ENCODE peak calls at places on chromosomes 4 and X, in nine cellular contexts. One of them, this sample, is unnamed.
A peak's percentile ranks its signal among the peaks of the same experiment; 100 is the strongest.

GRCh38 chrX:35380808-35381700 is 417.1 kb upstream of the MAGEB16 start:
- DNase-seq in suprapubic skin: no peak
- DNase-seq in HepG2: peak; percentile 0
- DNase-seq in transverse colon: no peak
- DNase-seq in sigmoid colon: no peak
- DNase-seq in GM12878: peak; percentile 23
- DNase-seq in stomach: no peak
- DNase-seq in K562: no peak
- DNase-seq in SK-N-SH: peak; percentile 16
- DNase-seq in this sample: no peak

GRCh38 chr4:165079476-165079875 is 25.8 kb downstream of the TRIM75 start:
- DNase-seq in K562: no peak
- DNase-seq in HepG2: no peak
- DNase-seq in GM12878: no peak
- DNase-seq in stomach: no peak
- DNase-seq in SK-N-SH: no peak
- DNase-seq in suprapubic skin: no peak
- DNase-seq in sigmoid colon: no peak
- DNase-seq in transverse colon: peak; percentile 74
- DNase-seq in this sample: peak; percentile 37

GRCh38 chrX:114999906-115000305 is 17.5 kb downstream of the IL13RA2 start:
- DNase-seq in K562: no peak
- DNase-seq in transverse colon: no peak
- DNase-seq in suprapubic skin: no peak
- DNase-seq in SK-N-SH: no peak
- DNase-seq in sigmoid colon: no peak
- DNase-seq in stomach: no peak
- DNase-seq in GM12878: no peak
- DNase-seq in HepG2: no peak
- DNase-seq in this sample: no peak

GRCh38 chrX:57772637-57773036 is 92.6 kb upstream of the NLRP2B start:
- DNase-seq in sigmoid colon: no peak
- DNase-seq in K562: no peak
- DNase-seq in HepG2: no peak
- DNase-seq in GM12878: no peak
- DNase-seq in SK-N-SH: no peak
- DNase-seq in suprapubic skin: no peak
- DNase-seq in stomach: no peak
- DNase-seq in transverse colon: no peak
- DNase-seq in this sample: no peak

GRCh38 chr4:173227753-173228152 is 59.1 kb downstream of the GALNT7 start:
- DNase-seq in SK-N-SH: no peak
- DNase-seq in suprapubic skin: no peak
- DNase-seq in stomach: no peak
- DNase-seq in HepG2: no peak
- DNase-seq in GM12878: no peak
- DNase-seq in sigmoid colon: no peak
- DNase-seq in transverse colon: no peak
- DNase-seq in K562: no peak
- DNase-seq in this sample: no peak

GRCh38 chrX:39011454-39012204 is 210.4 kb downstream of the MID1IP1 start:
- DNase-seq in suprapubic skin: no peak
- DNase-seq in GM12878: no peak
- DNase-seq in K562: no peak
- DNase-seq in HepG2: no peak
- DNase-seq in transverse colon: peak; percentile 61
- DNase-seq in SK-N-SH: no peak
- DNase-seq in sigmoid colon: no peak
- DNase-seq in stomach: peak; percentile 57
- DNase-seq in this sample: no peak

GRCh38 chr4:81412941-81413488 is 58.7 kb downstream of the RASGEF1B start:
- DNase-seq in transverse colon: no peak
- DNase-seq in HepG2: no peak
- DNase-seq in SK-N-SH: no peak
- DNase-seq in stomach: no peak
- DNase-seq in suprapubic skin: no peak
- DNase-seq in GM12878: no peak
- DNase-seq in K562: no peak
- DNase-seq in sigmoid colon: no peak
- DNase-seq in this sample: no peak

GRCh38 chr4:126458993-126459392 is 1144.2 kb downstream of the FAT4 start:
- DNase-seq in suprapubic skin: no peak
- DNase-seq in GM12878: no peak
- DNase-seq in transverse colon: no peak
- DNase-seq in stomach: no peak
- DNase-seq in SK-N-SH: peak; percentile 33
- DNase-seq in K562: no peak
- DNase-seq in sigmoid colon: no peak
- DNase-seq in HepG2: no peak
- DNase-seq in this sample: no peak

GRCh38 chr4:10461091-10461849 is 4.0 kb upstream of the ZNF518B start:
- DNase-seq in SK-N-SH: peak; percentile 92
- DNase-seq in GM12878: peak; percentile 31
- DNase-seq in transverse colon: peak; percentile 57
- DNase-seq in stomach: peak; percentile 62
- DNase-seq in HepG2: no peak
- DNase-seq in suprapubic skin: no peak
- DNase-seq in sigmoid colon: no peak
- DNase-seq in K562: peak; percentile 83
- DNase-seq in this sample: no peak

GRCh38 chr4:86633854-86634253 is 39.7 kb downstream of the PTPN13 start:
- DNase-seq in sigmoid colon: no peak
- DNase-seq in stomach: no peak
- DNase-seq in K562: no peak
- DNase-seq in suprapubic skin: no peak
- DNase-seq in SK-N-SH: no peak
- DNase-seq in GM12878: no peak
- DNase-seq in HepG2: no peak
- DNase-seq in transverse colon: no peak
- DNase-seq in this sample: no peak

GRCh38 chr4:5804656-5805055 is 88.2 kb downstream of the CRMP1 start:
- DNase-seq in GM12878: no peak
- DNase-seq in stomach: no peak
- DNase-seq in sigmoid colon: no peak
- DNase-seq in SK-N-SH: no peak
- DNase-seq in HepG2: no peak
- DNase-seq in suprapubic skin: peak; percentile 33
- DNase-seq in K562: peak; percentile 41
- DNase-seq in transverse colon: no peak
- DNase-seq in this sample: no peak

GRCh38 chr4:152996101-152996500 is 60.0 kb downstream of the FHDC1 start:
- DNase-seq in sigmoid colon: no peak
- DNase-seq in stomach: peak; percentile 50
- DNase-seq in HepG2: no peak
- DNase-seq in suprapubic skin: no peak
- DNase-seq in K562: no peak
- DNase-seq in GM12878: no peak
- DNase-seq in SK-N-SH: no peak
- DNase-seq in transverse colon: no peak
- DNase-seq in this sample: no peak

GRCh38 chr4:110492522-110492921 is 16.6 kb downstream of the ENPEP start:
- DNase-seq in suprapubic skin: no peak
- DNase-seq in HepG2: no peak
- DNase-seq in transverse colon: no peak
- DNase-seq in sigmoid colon: no peak
- DNase-seq in SK-N-SH: no peak
- DNase-seq in K562: no peak
- DNase-seq in GM12878: no peak
- DNase-seq in stomach: no peak
- DNase-seq in this sample: no peak

GRCh38 chrX:18574591-18574990 is 97.3 kb downstream of the RS1 start:
- DNase-seq in suprapubic skin: no peak
- DNase-seq in K562: no peak
- DNase-seq in SK-N-SH: no peak
- DNase-seq in transverse colon: no peak
- DNase-seq in sigmoid colon: peak; percentile 63
- DNase-seq in HepG2: no peak
- DNase-seq in GM12878: no peak
- DNase-seq in stomach: no peak
- DNase-seq in this sample: no peak

GRCh38 chr4:27728892-27729291 is 868.3 kb downstream of the STIM2 start:
- DNase-seq in transverse colon: no peak
- DNase-seq in HepG2: no peak
- DNase-seq in SK-N-SH: no peak
- DNase-seq in suprapubic skin: no peak
- DNase-seq in K562: no peak
- DNase-seq in stomach: no peak
- DNase-seq in sigmoid colon: no peak
- DNase-seq in GM12878: no peak
- DNase-seq in this sample: no peak

GRCh38 chr4:107366900-107367299 is 330.8 kb upstream of the DKK2 start:
- DNase-seq in SK-N-SH: no peak
- DNase-seq in sigmoid colon: no peak
- DNase-seq in HepG2: no peak
- DNase-seq in stomach: no peak
- DNase-seq in suprapubic skin: no peak
- DNase-seq in K562: no peak
- DNase-seq in transverse colon: no peak
- DNase-seq in GM12878: no peak
- DNase-seq in this sample: no peak

GRCh38 chr4:169070071-169070894 is 60.2 kb upstream of the CBR4 start:
- DNase-seq in HepG2: peak; percentile 35
- DNase-seq in sigmoid colon: no peak
- DNase-seq in stomach: peak; percentile 72
- DNase-seq in K562: no peak
- DNase-seq in suprapubic skin: no peak
- DNase-seq in GM12878: no peak
- DNase-seq in transverse colon: peak; percentile 73
- DNase-seq in SK-N-SH: no peak
- DNase-seq in this sample: no peak

GRCh38 chr4:89397464-89397863 is 89.9 kb upstream of the GPRIN3 start:
- DNase-seq in K562: no peak
- DNase-seq in SK-N-SH: no peak
- DNase-seq in GM12878: no peak
- DNase-seq in HepG2: no peak
- DNase-seq in sigmoid colon: no peak
- DNase-seq in transverse colon: no peak
- DNase-seq in suprapubic skin: no peak
- DNase-seq in stomach: no peak
- DNase-seq in this sample: no peak

GRCh38 chrX:372856-373640 is 13.7 kb downstream of the PPP2R3B start:
- DNase-seq in GM12878: no peak
- DNase-seq in suprapubic skin: no peak
- DNase-seq in stomach: no peak
- DNase-seq in HepG2: no peak
- DNase-seq in K562: no peak
- DNase-seq in sigmoid colon: no peak
- DNase-seq in transverse colon: no peak
- DNase-seq in SK-N-SH: no peak
- DNase-seq in this sample: no peak

GRCh38 chrX:13937370-13938052 is 92.2 kb downstream of the GEMIN8 start:
- DNase-seq in HepG2: no peak
- DNase-seq in stomach: no peak
- DNase-seq in GM12878: no peak
- DNase-seq in transverse colon: no peak
- DNase-seq in SK-N-SH: peak; percentile 44
- DNase-seq in sigmoid colon: no peak
- DNase-seq in K562: no peak
- DNase-seq in suprapubic skin: no peak
- DNase-seq in this sample: no peak

GRCh38 chr4:169446824-169447223 is 165.6 kb downstream of the NEK1 start:
- DNase-seq in sigmoid colon: no peak
- DNase-seq in SK-N-SH: no peak
- DNase-seq in K562: no peak
- DNase-seq in stomach: no peak
- DNase-seq in suprapubic skin: no peak
- DNase-seq in transverse colon: no peak
- DNase-seq in HepG2: no peak
- DNase-seq in GM12878: no peak
- DNase-seq in this sample: no peak

GRCh38 chrX:97622111-97622510 is 738.4 kb downstream of the RPA4 start:
- DNase-seq in K562: no peak
- DNase-seq in GM12878: no peak
- DNase-seq in SK-N-SH: no peak
- DNase-seq in HepG2: no peak
- DNase-seq in stomach: no peak
- DNase-seq in transverse colon: no peak
- DNase-seq in sigmoid colon: no peak
- DNase-seq in suprapubic skin: no peak
- DNase-seq in this sample: no peak

GRCh38 chrX:97616883-97617510 is 733.3 kb downstream of the RPA4 start:
- DNase-seq in stomach: no peak
- DNase-seq in transverse colon: no peak
- DNase-seq in K562: no peak
- DNase-seq in sigmoid colon: no peak
- DNase-seq in GM12878: peak; percentile 26
- DNase-seq in SK-N-SH: no peak
- DNase-seq in suprapubic skin: no peak
- DNase-seq in HepG2: peak; percentile 3
- DNase-seq in this sample: no peak
- TF ChIP-seq POLR2AphosphoS5 in stomach: no peak
- TF ChIP-seq POLR2AphosphoS5 in transverse colon: no peak
- TF ChIP-seq POLR2AphosphoS5 in K562: no peak
- TF ChIP-seq POLR2AphosphoS5 in sigmoid colon: no peak
- TF ChIP-seq POLR2AphosphoS5 in GM12878: no peak
- TF ChIP-seq POLR2AphosphoS5 in SK-N-SH: no peak
- TF ChIP-seq POLR2AphosphoS5 in suprapubic skin: no peak
- TF ChIP-seq POLR2AphosphoS5 in HepG2: no peak
- TF ChIP-seq POLR2AphosphoS5 in this sample: no peak

GRCh38 chr4:151013491-151013890 is 1.6 kb downstream of the LRBA start:
- DNase-seq in sigmoid colon: no peak
- DNase-seq in K562: no peak
- DNase-seq in HepG2: no peak
- DNase-seq in SK-N-SH: no peak
- DNase-seq in transverse colon: no peak
- DNase-seq in suprapubic skin: no peak
- DNase-seq in stomach: no peak
- DNase-seq in GM12878: no peak
- DNase-seq in this sample: no peak
- TF ChIP-seq EP300 in sigmoid colon: no peak
- TF ChIP-seq EP300 in K562: no peak
- TF ChIP-seq EP300 in HepG2: no peak
- TF ChIP-seq EP300 in SK-N-SH: no peak
- TF ChIP-seq EP300 in transverse colon: no peak
- TF ChIP-seq EP300 in suprapubic skin: no peak
- TF ChIP-seq EP300 in stomach: no peak
- TF ChIP-seq EP300 in GM12878: no peak
- TF ChIP-seq EP300 in this sample: no peak

DNA sequence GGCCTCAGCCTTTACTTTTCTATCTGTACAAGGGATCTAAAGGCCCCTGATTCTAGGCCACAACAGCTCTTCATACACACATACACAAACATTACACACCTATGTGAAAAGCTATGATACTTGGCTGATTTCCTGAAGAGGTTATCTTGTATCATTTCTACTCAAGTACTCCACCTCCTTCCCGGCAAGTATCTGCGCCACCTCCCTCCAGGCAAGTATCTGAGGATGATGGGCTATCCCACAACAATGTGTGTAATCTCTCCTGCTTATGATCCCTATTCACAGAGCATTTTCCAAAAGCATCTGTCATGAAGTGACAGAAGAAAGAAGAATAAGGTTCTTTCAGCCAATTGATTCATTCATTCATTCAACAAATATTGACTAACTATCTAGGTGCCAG is 36.8 kb downstream of the AFAP1 start:
- DNase-seq in SK-N-SH: no peak
- DNase-seq in HepG2: no peak
- DNase-seq in stomach: no peak
- DNase-seq in K562: no peak
- DNase-seq in transverse colon: no peak
- DNase-seq in GM12878: no peak
- DNase-seq in sigmoid colon: no peak
- DNase-seq in suprapubic skin: no peak
- DNase-seq in this sample: no peak
- H3K4me1 ChIP-seq in SK-N-SH: peaks cover 83% of the 10 kb centered on the region
- H3K4me1 ChIP-seq in HepG2: peaks cover 20% of the 10 kb centered on the region
- H3K4me1 ChIP-seq in stomach: peaks cover 86% of the 10 kb centered on the region
- H3K4me1 ChIP-seq in K562: no peaks in the 10 kb centered on the region
- H3K4me1 ChIP-seq in transverse colon: peaks cover 75% of the 10 kb centered on the region
- H3K4me1 ChIP-seq in GM12878: no peaks in the 10 kb centered on the region
- H3K4me1 ChIP-seq in sigmoid colon: no peaks in the 10 kb centered on the region
- H3K4me1 ChIP-seq in suprapubic skin: peaks cover 31% of the 10 kb centered on the region
- H3K4me1 ChIP-seq in this sample: peaks cover 100% of the 10 kb centered on the region

GRCh38 chr4:114311745-114312144 is 286.9 kb upstream of the UGT8 start:
- DNase-seq in suprapubic skin: no peak
- DNase-seq in K562: no peak
- DNase-seq in HepG2: no peak
- DNase-seq in SK-N-SH: no peak
- DNase-seq in sigmoid colon: no peak
- DNase-seq in transverse colon: no peak
- DNase-seq in GM12878: no peak
- DNase-seq in stomach: no peak
- DNase-seq in this sample: no peak
- TF ChIP-seq POLR2AphosphoS5 in suprapubic skin: no peak
- TF ChIP-seq POLR2AphosphoS5 in K562: no peak
- TF ChIP-seq POLR2AphosphoS5 in HepG2: no peak
- TF ChIP-seq POLR2AphosphoS5 in SK-N-SH: no peak
- TF ChIP-seq POLR2AphosphoS5 in sigmoid colon: no peak
- TF ChIP-seq POLR2AphosphoS5 in transverse colon: no peak
- TF ChIP-seq POLR2AphosphoS5 in GM12878: no peak
- TF ChIP-seq POLR2AphosphoS5 in stomach: no peak
- TF ChIP-seq POLR2AphosphoS5 in this sample: no peak